ENCODE peak calls at places on chromosomes 2 and 18, in five cellular contexts. F is GF-D8, S is T47D, J is glomerular endothelial cell, U is aorta. A is an unnamed sample.

GRCh38 chr2:172195836-172196376 is 93.2 kb upstream of the DLX2 start:
- DNase-seq in F (no peak), U (no peak), S (no peak), J (no peak), A (no peak)

GRCh38 chr2:240369725-240370585 is 65.5 kb upstream of the GPC1 start:
- DNase-seq in U (peak), S (no peak), J (no peak), F (no peak), A (no peak)

GRCh38 chr2:64698668-64699444 is 45.1 kb upstream of the SERTAD2 start:
- DNase-seq in S (no peak), J (peak), F (no peak), U (no peak), A (no peak)

GRCh38 chr2:82875891-82876290 is 1583.2 kb downstream of the SUCLG1 start:
- DNase-seq in U (no peak), J (no peak), S (no peak), F (no peak), A (no peak)

GRCh38 chr2:218003994-218004419 is 1.2 kb upstream of the TNS1 start:
- DNase-seq in S (no peak), F (no peak), U (peak), J (no peak), A (no peak)

GRCh38 chr2:120429586-120430500 is 83.9 kb downstream of the INHBB start:
- DNase-seq in J (no peak), F (no peak), U (no peak), S (no peak), A (no peak)

GRCh38 chr2:226115102-226115831 is 684.4 kb downstream of the IRS1 start:
- DNase-seq in S (no peak), U (no peak), J (no peak), F (no peak), A (no peak)

GRCh38 chr2:157627594-157628281 is 926 bp downstream of the ACVR1C start:
- DNase-seq in U (no peak), J (no peak), S (no peak), F (no peak), A (no peak)

GRCh38 chr2:230266654-230267053 is 41.1 kb downstream of the SP140 start:
- DNase-seq in S (no peak), U (no peak), F (no peak), J (no peak), A (no peak)

GRCh38 chr2:149743842-149744468 is 156.4 kb upstream of the MMADHC start:
- DNase-seq in S (no peak), J (no peak), F (no peak), U (no peak), A (no peak)

GRCh38 chr2:240391111-240392051 is 44.1 kb upstream of the GPC1 start:
- DNase-seq in J (no peak), F (no peak), U (peak), S (no peak), A (no peak)

GRCh38 chr2:15560404-15560987 is 638 bp downstream of the NBAS start:
- DNase-seq in F (peak), U (no peak), J (no peak), S (peak), A (no peak)

GRCh38 chr2:216505133-216506106 is 6.8 kb downstream of the RPL37A start:
- DNase-seq in J (no peak), U (no peak), S (no peak), F (no peak), A (no peak)

GRCh38 chr2:10783421-10783820 is 29.2 kb downstream of the PDIA6 start:
- DNase-seq in F (no peak), J (no peak), U (no peak), S (no peak), A (no peak)

GRCh38 chr2:136112317-136112891 is 5.5 kb downstream of the CXCR4 start:
- DNase-seq in F (no peak), J (no peak), U (no peak), S (no peak), A (no peak)

GRCh38 chr18:36828157-36828629 is 609 bp downstream of the TPGS2 start:
- DNase-seq in S (no peak), J (no peak), F (no peak), U (no peak), A (no peak)

GRCh38 chr2:196601430-196602306 is 37.8 kb upstream of the CCDC150 start:
- DNase-seq in S (no peak), U (peak), F (no peak), J (peak), A (no peak)

GRCh38 chr2:16650287-16651249 is 15.1 kb downstream of the CYRIA start:
- DNase-seq in F (no peak), J (no peak), U (no peak), S (no peak), A (no peak)

GRCh38 chr18:73551211-73551610 is 596.4 kb downstream of the FBXO15 start:
- DNase-seq in S (no peak), J (no peak), U (no peak), F (no peak), A (no peak)

GRCh38 chr2:217407466-217407865 is 547.6 kb upstream of the TNP1 start:
- DNase-seq in S (no peak), F (no peak), J (no peak), U (no peak), A (no peak)

GRCh38 chr2:174691203-174691779 is 73.0 kb downstream of the CHRNA1 start:
- DNase-seq in S (no peak), U (no peak), J (no peak), F (no peak), A (no peak)

GRCh38 chr18:22169011-22169888 is at the start of gene GATA6:
- DNase-seq in J (no peak), S (peak), U (peak), F (no peak), A (no peak)

GRCh38 chr18:55763298-55763697 is 175.3 kb upstream of the TCF4 start:
- DNase-seq in U (no peak), F (no peak), J (no peak), S (no peak), A (no peak)

GRCh38 chr2:176269319-176270099 is at the start of gene MTX2:
- DNase-seq in S (peak), J (no peak), F (peak), U (peak), A (no peak)

A was measured in SK-N-MC.